ENCODE peak calls at places on chromosomes 13 and 19, in four cellular contexts. X is colonic mucosa, T is K562, I is neural progenitor cell. M is an unnamed sample.

GRCh38 chr19:40923934-40924391 is 41.9 kb upstream of the CYP2A7 start:
- DNase-seq in I (no peak), T (no peak), X (peak; percentile 31), M (no peak)

GRCh38 chr19:33273881-33274662 is 28.3 kb downstream of the CEBPA start:
- DNase-seq in X (peak; percentile 84), T (no peak), I (no peak), M (no peak)

GRCh38 chr19:11499890-11500420 is 5.7 kb downstream of the ZNF653 start:
- DNase-seq in X (no peak), I (no peak), T (no peak), M (no peak)

GRCh38 chr13:77729502-77730221 is 32.2 kb downstream of the SLAIN1 start:
- DNase-seq in X (no peak), T (no peak), I (no peak), M (no peak)

GRCh38 chr19:36547001-36547732 is 19.1 kb upstream of the ZNF260 start:
- DNase-seq in T (no peak), I (no peak), X (no peak), M (no peak)

GRCh38 chr19:40638327-40638726 is 37.2 kb downstream of the LTBP4 start:
- DNase-seq in I (no peak), X (no peak), T (no peak), M (no peak)

GRCh38 chr13:109565877-109566276 is 220.5 kb downstream of the IRS2 start:
- DNase-seq in X (no peak), I (no peak), T (no peak), M (no peak)

GRCh38 chr19:47676811-47677210 is 36.4 kb upstream of the EHD2 start:
- DNase-seq in T (no peak), I (no peak), X (no peak), M (no peak)

GRCh38 chr19:21698215-21698614 is 69.2 kb downstream of the ZNF100 start:
- DNase-seq in T (peak; percentile 9), X (peak; percentile 25), I (peak; percentile 17), M (no peak)

GRCh38 chr19:778910-779653 is 18.2 kb upstream of the PTBP1 start:
- DNase-seq in X (no peak), I (no peak), T (no peak), M (no peak)

GRCh38 chr19:52230685-52231084 is 38.7 kb upstream of the ZNF766 start:
- DNase-seq in X (no peak), I (no peak), T (no peak), M (no peak)

GRCh38 chr13:46006688-46007452 is 45.7 kb downstream of the ZC3H13 start:
- DNase-seq in T (no peak), X (no peak), I (no peak), M (no peak)

GRCh38 chr19:31511696-31512095 is 162.5 kb upstream of the TSHZ3 start:
- DNase-seq in X (no peak), I (no peak), T (no peak), M (no peak)

GRCh38 chr13:44874886-44875630 is 114.2 kb downstream of the NUFIP1 start:
- DNase-seq in T (no peak), I (no peak), X (no peak), M (no peak)

GRCh38 chr19:14694867-14695266 is 5.0 kb downstream of the ZNF333 start:
- DNase-seq in T (no peak), X (no peak), I (no peak), M (no peak)

GRCh38 chr19:39506944-39507714 is 7.8 kb upstream of the SELENOV start:
- DNase-seq in X (peak; percentile 26), T (peak; percentile 91), I (peak; percentile 95), M (no peak)

GRCh38 chr13:112446867-112447266 is 70.7 kb downstream of the SPACA7 start:
- DNase-seq in I (no peak), X (peak; percentile 3), T (no peak), M (no peak)

GRCh38 chr13:39602614-39603366 is at the start of gene LHFPL6:
- DNase-seq in I (peak; percentile 90), T (peak; percentile 8), X (peak; percentile 73), M (no peak)

GRCh38 chr13:33058816-33059215 is 42.6 kb downstream of the KL start:
- DNase-seq in T (no peak), I (no peak), X (no peak), M (no peak)

GRCh38 chr13:46866150-46866549 is 30.7 kb downstream of the HTR2A start:
- DNase-seq in X (peak; percentile 33), T (no peak), I (peak; percentile 4), M (peak; percentile 35)

GRCh38 chr13:40485611-40486517 is 180.6 kb downstream of the FOXO1 start:
- DNase-seq in T (no peak), I (peak; percentile 13), X (no peak), M (no peak)

GRCh38 chr19:10214784-10215183 is 16.3 kb downstream of the S1PR2 start:
- DNase-seq in I (no peak), X (no peak), T (no peak), M (no peak)

GRCh38 chr13:22041741-22042140 is 370.9 kb downstream of the FGF9 start:
- DNase-seq in T (no peak), I (no peak), X (no peak), M (no peak)

GRCh38 chr13:112351825-112352224 is 24.3 kb upstream of the SPACA7 start:
- DNase-seq in X (no peak), I (peak; percentile 83), T (no peak), M (no peak)

GRCh38 chr19:51530616-51531015 is 854 bp downstream of the SIGLEC6 start:
- DNase-seq in X (no peak), T (no peak), I (no peak), M (no peak)

GRCh38 chr13:79932556-79932955 is 408.4 kb downstream of the SPRY2 start:
- DNase-seq in T (no peak), X (no peak), I (no peak), M (no peak)

GRCh38 chr19:39372047-39372802 is 18.7 kb downstream of the PAF1 start:
- DNase-seq in I (no peak), X (peak; percentile 64), T (no peak), M (no peak)

GRCh38 chr19:6362351-6362801 is 1.0 kb downstream of the CLPP start:
- DNase-seq in T (no peak), I (no peak), X (no peak), M (peak; percentile 80)

GRCh38 chr19:611506-611869 is 21.8 kb downstream of the HCN2 start:
- DNase-seq in T (no peak), I (no peak), X (no peak), M (no peak)

GRCh38 chr19:11378319-11379189 is 4.1 kb downstream of the SWSAP1 start:
- DNase-seq in T (peak; percentile 43), X (peak; percentile 55), I (peak; percentile 88), M (peak; percentile 38)

GRCh38 chr19:18672044-18672451 is 11.4 kb upstream of the CRTC1 start:
- DNase-seq in T (no peak), X (no peak), I (no peak), M (no peak)

GRCh38 chr13:29537736-29538624 is 57.5 kb downstream of the SLC7A1 start:
- DNase-seq in X (no peak), T (no peak), I (no peak), M (no peak)
- H3K9ac ChIP-seq in X (no peak overlapping the region), T (no peak overlapping the region), I (no peak overlapping the region), M (no peak overlapping the region)

GRCh38 chr19:29678484-29679106 is 13.3 kb downstream of the PLEKHF1 start:
- DNase-seq in X (no peak), I (no peak), T (no peak), M (no peak)
- H3K4me1 ChIP-seq in X (no peaks in the 10 kb centered on the region), I (peaks cover 15% of the 10 kb centered on the region), T (no peaks in the 10 kb centered on the region), M (peaks cover 40% of the 10 kb centered on the region)

GRCh38 chr19:3375221-3376088 is 9.1 kb downstream of the NFIC start:
- DNase-seq in I (no peak), X (peak; percentile 57), T (peak; percentile 73), M (no peak)
- H3K9ac ChIP-seq in I (no peak overlapping the region), X (peak overlapping the region; percentile 61), T (peak overlapping the region; percentile 85), M (no peak overlapping the region)

GRCh38 chr13:50914301-50914700 is 4.7 kb downstream of the RNASEH2B start:
- DNase-seq in T (no peak), X (no peak), I (no peak), M (no peak)
- H3K4me1 ChIP-seq in T (peaks cover 42% of the 10 kb centered on the region), X (no peaks in the 10 kb centered on the region), I (peaks cover 23% of the 10 kb centered on the region), M (peaks cover 61% of the 10 kb centered on the region)

GRCh38 chr19:2084993-2085720 is 11.0 kb downstream of the MOB3A start:
- DNase-seq in X (peak; percentile 73), T (no peak), I (no peak), M (peak; percentile 98)
- H3K9ac ChIP-seq in X (peak overlapping the region; percentile 60), T (peak overlapping the region; percentile 82), I (no peak overlapping the region), M (peak overlapping the region; percentile 86)